ENCODE peak calls at places on chromosomes 13 and 19, in four cellular contexts. P is progenitor cell of endocrine pancreas, S is cardiac muscle cell, L is AG09319. X is an unnamed sample.

GRCh38 chr19:12872941-12873890 is 8.0 kb downstream of the DNASE2 start:
- DNase-seq in P (no peak), S (no peak), L (no peak), X (no peak)

GRCh38 chr13:109698779-109699178 is 87.6 kb downstream of the IRS2 start:
- DNase-seq in P (no peak), S (no peak), L (no peak), X (no peak)

GRCh38 chr13:44280461-44280860 is 93.2 kb upstream of the SERP2 start:
- DNase-seq in P (no peak), S (no peak), L (no peak), X (no peak)

GRCh38 chr19:7789447-7789846 is 26.4 kb downstream of the CLEC4M start:
- DNase-seq in P (no peak), S (no peak), L (no peak), X (peak; percentile 32)

GRCh38 chr19:7636691-7637373 is at the start of gene STXBP2:
- DNase-seq in P (peak; percentile 85), S (peak; percentile 70), L (no peak), X (peak; percentile 93)

GRCh38 chr13:23460309-23460708 is 26.8 kb upstream of the SACS start:
- DNase-seq in P (no peak), S (no peak), L (no peak), X (no peak)

GRCh38 chr19:9986787-9987281 is 23.5 kb downstream of the COL5A3 start:
- DNase-seq in P (no peak), S (no peak), L (peak; percentile 50), X (no peak)

GRCh38 chr13:92719868-92720267 is 506.7 kb upstream of the GPC6 start:
- DNase-seq in P (no peak), S (peak; percentile 26), L (no peak), X (no peak)

GRCh38 chr19:14563989-14564650 is 7.7 kb downstream of the NDUFB7 start:
- DNase-seq in P (no peak), S (no peak), L (no peak), X (no peak)

GRCh38 chr13:51799261-51799660 is 4.7 kb downstream of the DHRS12 start:
- DNase-seq in P (no peak), S (no peak), L (no peak), X (no peak)

GRCh38 chr19:16319466-16319865 is 5.2 kb upstream of the KLF2 start:
- DNase-seq in P (no peak), S (no peak), L (no peak), X (no peak)

GRCh38 chr13:78160793-78161192 is 242.2 kb upstream of the EDNRB start:
- DNase-seq in P (no peak), S (no peak), L (peak; percentile 77), X (no peak)

GRCh38 chr13:23724196-23724970 is 154.2 kb downstream of the TNFRSF19 start:
- DNase-seq in P (no peak), S (no peak), L (no peak), X (no peak)

GRCh38 chr13:73325351-73326214 is 266.8 kb downstream of the KLF5 start:
- DNase-seq in P (no peak), S (no peak), L (no peak), X (no peak)

GRCh38 chr13:99380921-99381645 is 73.9 kb upstream of the GPR183 start:
- DNase-seq in P (no peak), S (no peak), L (no peak), X (no peak)

GRCh38 chr13:67048793-67049150 is 181.4 kb downstream of the PCDH9 start:
- DNase-seq in P (no peak), S (no peak), L (no peak), X (no peak)

GRCh38 chr19:41521860-41522555 is 54.0 kb upstream of the CEACAM21 start:
- DNase-seq in P (no peak), S (peak; percentile 2), L (no peak), X (peak; percentile 59)

GRCh38 chr19:45468159-45468651 is 409 bp downstream of the FOSB start:
- DNase-seq in P (no peak), S (peak; percentile 44), L (no peak), X (peak; percentile 62)

GRCh38 chr13:96379967-96380366 is 290.1 kb downstream of the HS6ST3 start:
- DNase-seq in P (no peak), S (no peak), L (no peak), X (no peak)

GRCh38 chr13:44014501-44014900 is 134.8 kb downstream of the LACC1 start:
- DNase-seq in P (no peak), S (no peak), L (no peak), X (no peak)

GRCh38 chr13:27283906-27284523 is 13.4 kb downstream of the RASL11A start:
- DNase-seq in P (no peak), S (no peak), L (no peak), X (no peak)

GRCh38 chr13:26719356-26719945 is 41.1 kb downstream of the GPR12 start:
- DNase-seq in P (no peak), S (no peak), L (no peak), X (no peak)

GRCh38 chr13:113762075-113762474 is 3.0 kb downstream of the TMEM255B start:
- DNase-seq in P (no peak), S (no peak), L (no peak), X (no peak)

GRCh38 chr13:113756441-113757097 is 2.5 kb upstream of the TMEM255B start:
- DNase-seq in P (no peak), S (no peak), L (no peak), X (no peak)

GRCh38 chr13:113759525-113760137 is 605 bp downstream of the TMEM255B start:
- DNase-seq in P (no peak), S (peak; percentile 13), L (no peak), X (no peak)

GRCh38 chr13:113761136-113761535 is 2.1 kb downstream of the TMEM255B start:
- DNase-seq in P (no peak), S (no peak), L (no peak), X (no peak)

DNA sequence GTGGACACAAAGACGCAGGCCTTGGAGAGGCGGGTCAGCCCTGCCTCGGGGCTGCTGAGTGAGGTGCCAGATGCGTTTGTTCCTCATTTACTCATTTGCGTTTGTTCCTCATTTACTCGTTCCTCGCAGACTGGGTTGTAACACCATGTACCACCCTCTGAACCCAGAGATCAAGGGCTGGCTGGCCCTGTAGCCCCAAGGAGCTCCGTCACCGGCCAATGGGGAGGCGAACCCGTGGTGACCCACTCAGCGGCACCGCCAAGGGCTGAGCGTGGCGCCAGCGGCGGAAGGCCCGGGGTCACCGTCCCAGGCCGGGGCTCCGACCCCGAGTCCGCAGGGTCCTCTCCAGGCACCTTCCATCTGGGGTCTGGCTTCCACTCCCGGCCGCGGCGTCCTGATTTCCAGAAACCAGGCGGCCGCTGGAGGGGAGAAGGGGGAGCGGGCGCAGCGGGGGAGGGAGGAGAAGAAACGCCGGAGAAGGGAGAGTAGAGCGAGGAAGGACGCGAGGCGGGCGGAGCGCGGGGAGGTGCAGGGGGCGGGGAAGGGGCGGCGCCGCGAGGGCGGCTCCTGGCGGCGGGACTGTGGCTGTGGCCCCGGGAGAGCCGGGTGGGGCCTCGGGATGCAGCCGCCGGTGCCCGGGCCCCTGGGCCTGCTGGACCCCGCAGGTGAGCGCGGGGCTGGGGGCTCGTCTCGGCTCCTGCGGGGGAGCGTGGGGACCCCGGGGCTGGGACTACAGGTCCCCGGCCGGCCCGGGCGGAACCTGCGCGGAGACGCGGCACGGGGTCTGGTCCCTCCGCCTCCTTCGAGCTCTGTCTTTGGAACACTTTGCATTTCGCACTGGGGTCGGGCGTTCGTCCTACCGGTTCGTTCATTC is at the start of gene TMEM255B:
- DNase-seq in P (peak; percentile 63), S (peak; percentile 88), L (no peak), X (peak; percentile 78)
- TF ChIP-seq CTCF in P (peak; percentile 55), S (no peak), L (no peak), X (no peak)

GRCh38 chr19:55461259-55461973 is at the start of gene ISOC2:
- DNase-seq in P (peak; percentile 100), S (peak; percentile 100), L (peak; percentile 100), X (peak; percentile 100)
- TF ChIP-seq CTCF in P (no peak), S (no peak), L (no peak), X (no peak)

DNA sequence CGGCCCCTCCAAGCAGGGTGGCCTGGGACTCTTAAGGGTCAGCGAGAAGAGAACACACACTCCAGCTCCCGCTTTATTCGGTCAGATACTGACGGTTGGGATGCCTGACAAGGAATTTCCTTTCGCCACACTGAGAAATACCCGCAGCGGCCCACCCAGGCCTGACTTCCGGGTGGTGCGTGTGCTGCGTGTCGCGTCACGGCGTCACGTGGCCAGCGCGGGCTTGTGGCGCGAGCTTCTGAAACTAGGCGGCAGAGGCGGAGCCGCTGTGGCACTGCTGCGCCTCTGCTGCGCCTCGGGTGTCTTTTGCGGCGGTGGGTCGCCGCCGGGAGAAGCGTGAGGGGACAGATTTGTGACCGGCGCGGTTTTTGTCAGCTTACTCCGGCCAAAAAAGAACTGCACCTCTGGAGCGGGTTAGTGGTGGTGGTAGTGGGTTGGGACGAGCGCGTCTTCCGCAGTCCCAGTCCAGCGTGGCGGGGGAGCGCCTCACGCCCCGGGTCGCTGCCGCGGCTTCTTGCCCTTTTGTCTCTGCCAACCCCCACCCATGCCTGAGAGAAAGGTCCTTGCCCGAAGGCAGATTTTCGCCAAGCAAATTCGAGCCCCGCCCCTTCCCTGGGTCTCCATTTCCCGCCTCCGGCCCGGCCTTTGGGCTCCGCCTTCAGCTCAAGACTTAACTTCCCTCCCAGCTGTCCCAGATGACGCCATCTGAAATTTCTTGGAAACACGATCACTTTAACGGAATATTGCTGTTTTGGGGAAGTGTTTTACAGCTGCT is at the start of the genes BRCA2 and ZAR1L:
- DNase-seq in P (peak; percentile 67), S (peak; percentile 91), L (peak; percentile 73), X (peak; percentile 80)
- TF ChIP-seq CTCF in P (no peak), S (no peak), L (no peak), X (no peak)

GRCh38 chr13:41075485-41075884 is 14.2 kb downstream of the WBP4 start:
- DNase-seq in P (no peak), S (no peak), L (no peak), X (no peak)

GRCh38 chr13:41077475-41077874 is 16.2 kb downstream of the WBP4 start:
- DNase-seq in P (no peak), S (no peak), L (no peak), X (no peak)

GRCh38 chr13:41074523-41074922 is 13.2 kb downstream of the WBP4 start:
- DNase-seq in P (no peak), S (no peak), L (no peak), X (no peak)

GRCh38 chr13:41071775-41072174 is 10.5 kb downstream of the WBP4 start:
- DNase-seq in P (no peak), S (no peak), L (no peak), X (no peak)

GRCh38 chr13:41075034-41075433 is 13.7 kb downstream of the WBP4 start:
- DNase-seq in P (no peak), S (peak; percentile 64), L (no peak), X (no peak)
- TF ChIP-seq CTCF in P (peak; percentile 66), S (peak; percentile 52), L (peak; percentile 56), X (no peak)

DNA sequence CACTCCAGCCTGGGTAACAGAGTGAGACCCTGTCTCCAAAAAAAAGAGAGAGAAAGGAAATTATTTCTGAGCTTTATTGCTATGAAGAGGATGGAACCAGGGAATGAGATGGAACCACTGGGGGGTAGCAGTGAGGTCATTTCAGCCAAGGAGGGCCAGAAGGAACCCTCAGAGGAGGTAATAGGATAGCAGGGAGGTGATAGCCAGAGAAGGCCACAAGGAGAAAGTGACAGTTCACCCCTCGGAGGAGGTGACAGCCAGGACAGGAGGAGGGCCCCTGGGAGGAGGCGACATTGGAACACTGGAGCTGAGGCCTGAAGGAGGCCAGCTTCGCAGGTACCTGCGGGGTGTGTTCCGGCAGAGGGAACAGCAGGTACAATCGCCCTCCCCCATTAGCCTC is 695 bp upstream of the PGPEP1 start:
- DNase-seq in P (no peak), S (no peak), L (no peak), X (no peak)
- TF ChIP-seq CTCF in P (peak; percentile 36), S (peak; percentile 30), L (peak; percentile 25), X (no peak)

GRCh38 chr19:27393591-27393990 is 1819.4 kb downstream of the UQCRFS1 start:
- DNase-seq in P (no peak), S (no peak), L (no peak), X (no peak)
- TF ChIP-seq CTCF in P (no peak), S (no peak), L (no peak), X (no peak)

X was measured in activated B cell treated with CpG ODN at 0.5 μM for 24 hours.